ENCODE peak calls at places on chromosome 12, in four cellular contexts. C is naive thymus-derived CD8-positive, alpha-beta T cell; O is lower lobe of right lung; B is mammary epithelial cell. Q is an unnamed sample.

GRCh38 chr12:95673576-95673975 is 117.0 kb downstream of the NTN4 start:
- DNase-seq in C (no peak), O (no peak), B (no peak), Q (no peak)

GRCh38 chr12:12024958-12025682 is 45.6 kb upstream of the BCL2L14 start:
- DNase-seq in C (no peak), O (no peak), B (no peak), Q (no peak)

GRCh38 chr12:78240827-78241226 is 410.1 kb downstream of the NAV3 start:
- DNase-seq in C (no peak), O (no peak), B (no peak), Q (no peak)

GRCh38 chr12:96375173-96375572 is 25.1 kb downstream of the CDK17 start:
- DNase-seq in C (no peak), O (no peak), B (no peak), Q (no peak)

GRCh38 chr12:28583771-28584261 is 393.6 kb downstream of the CCDC91 start:
- DNase-seq in C (no peak), O (no peak), B (peak; percentile 77), Q (no peak)

GRCh38 chr12:31386364-31386777 is 60.4 kb upstream of the SINHCAF start:
- DNase-seq in C (no peak), O (no peak), B (no peak), Q (no peak)

GRCh38 chr12:74977832-74978481 is 231.7 kb downstream of the KCNC2 start:
- DNase-seq in C (no peak), O (no peak), B (no peak), Q (no peak)

GRCh38 chr12:116408489-116409217 is 131.2 kb upstream of the MED13L start:
- DNase-seq in C (no peak), O (no peak), B (no peak), Q (no peak)

GRCh38 chr12:70609739-70610491 is 27.3 kb downstream of the PTPRB start:
- DNase-seq in C (no peak), O (peak; percentile 66), B (peak; percentile 19), Q (no peak)

GRCh38 chr12:27610380-27610779 is 85.9 kb upstream of the REP15 start:
- DNase-seq in C (no peak), O (no peak), B (peak; percentile 79), Q (no peak)

GRCh38 chr12:131087991-131088700 is 134.4 kb downstream of the ADGRD1 start:
- DNase-seq in C (no peak), O (peak; percentile 40), B (no peak), Q (peak; percentile 87)

GRCh38 chr12:57604454-57605307 is at the start of gene DTX3:
- DNase-seq in C (peak; percentile 25), O (no peak), B (no peak), Q (no peak)

GRCh38 chr12:13428538-13429265 is 232.2 kb downstream of the EMP1 start:
- DNase-seq in C (no peak), O (no peak), B (no peak), Q (no peak)

GRCh38 chr12:75361408-75361807 is 26.9 kb downstream of the GLIPR1L1 start:
- DNase-seq in C (no peak), O (no peak), B (no peak), Q (no peak)

GRCh38 chr12:1544991-1545700 is 49.2 kb downstream of the FBXL14 start:
- DNase-seq in C (no peak), O (no peak), B (no peak), Q (no peak)

GRCh38 chr12:71299541-71300376 is 139.8 kb upstream of the LGR5 start:
- DNase-seq in C (no peak), O (no peak), B (peak; percentile 53), Q (no peak)

GRCh38 chr12:132186208-132186856 is 42.1 kb downstream of the NOC4L start:
- DNase-seq in C (no peak), O (no peak), B (no peak), Q (no peak)

GRCh38 chr12:82415402-82415801 is 57.1 kb downstream of the METTL25 start:
- DNase-seq in C (no peak), O (no peak), B (peak; percentile 60), Q (no peak)

GRCh38 chr12:49917788-49918173 is 14.1 kb upstream of the FAIM2 start:
- DNase-seq in C (no peak), O (no peak), B (no peak), Q (no peak)

GRCh38 chr12:115960-116915 is 49.7 kb downstream of the IQSEC3 start:
- DNase-seq in C (no peak), O (peak; percentile 36), B (no peak), Q (peak; percentile 60)

GRCh38 chr12:132904718-132905328 is 17.4 kb upstream of the CHFR start:
- DNase-seq in C (peak; percentile 90), O (peak; percentile 89), B (peak; percentile 25), Q (no peak)

GRCh38 chr12:89427508-89428156 is 75.3 kb upstream of the DUSP6 start:
- DNase-seq in C (no peak), O (no peak), B (no peak), Q (no peak)

GRCh38 chr12:40209886-40210285 is 14.9 kb upstream of the LRRK2 start:
- DNase-seq in C (no peak), O (no peak), B (no peak), Q (no peak)

GRCh38 chr12:109462868-109463692 is 14.0 kb downstream of the KCTD10 start:
- DNase-seq in C (no peak), O (peak; percentile 78), B (peak; percentile 76), Q (no peak)

GRCh38 chr12:26633591-26634210 is 199.3 kb downstream of the ITPR2 start:
- DNase-seq in C (no peak), O (no peak), B (peak; percentile 68), Q (no peak)

GRCh38 chr12:65960820-65961691 is 136.8 kb downstream of the HMGA2 start:
- DNase-seq in C (no peak), O (no peak), B (no peak), Q (no peak)

GRCh38 chr12:124039276-124039675 is 66.3 kb downstream of the ZNF664 start:
- DNase-seq in C (no peak), O (no peak), B (peak; percentile 31), Q (no peak)